ENCODE peak calls at places on chromosomes 16 and 17, in five cellular contexts. O is aorta, M is lower leg skin, L is thoracic aorta, Z is HFF-Myc. Y is an unnamed sample.

GRCh38 chr16:31367875-31368274 is 12.9 kb downstream of the ITGAX start:
- DNase-seq in O (no peak), M (no peak), L (no peak), Z (no peak), Y (no peak)

GRCh38 chr16:59633996-59634579 is 900.0 kb upstream of the GOT2 start:
- DNase-seq in O (no peak), M (no peak), L (no peak), Z (no peak), Y (peak; percentile 46)

GRCh38 chr16:20763461-20764232 is at the start of gene ACSM3:
- DNase-seq in O (no peak), M (no peak), L (no peak), Z (peak; percentile 76), Y (peak; percentile 28)

GRCh38 chr17:62611308-62611707 is 16.2 kb upstream of the MRC2 start:
- DNase-seq in O (no peak), M (no peak), L (no peak), Z (no peak), Y (no peak)

GRCh38 chr17:57927048-57927723 is 28.0 kb downstream of the CUEDC1 start:
- DNase-seq in O (no peak), M (no peak), L (no peak), Z (no peak), Y (no peak)

GRCh38 chr16:82439678-82440293 is 187.0 kb upstream of the CDH13 start:
- DNase-seq in O (no peak), M (no peak), L (no peak), Z (no peak), Y (no peak)

GRCh38 chr17:77320046-77320445 is 179.3 kb downstream of the SEC14L1 start:
- DNase-seq in O (peak; percentile 83), M (peak; percentile 94), L (no peak), Z (no peak), Y (peak; percentile 69)

GRCh38 chr17:8162997-8163977 is 539 bp upstream of the VAMP2 start:
- DNase-seq in O (peak; percentile 77), M (peak; percentile 90), L (no peak), Z (no peak), Y (no peak)

GRCh38 chr17:9859781-9860180 is 34.1 kb downstream of the GLP2R start:
- DNase-seq in O (no peak), M (peak; percentile 49), L (no peak), Z (no peak), Y (no peak)

GRCh38 chr17:1766382-1767135 is 4.7 kb downstream of the SERPINF1 start:
- DNase-seq in O (no peak), M (peak; percentile 81), L (no peak), Z (no peak), Y (no peak)

GRCh38 chr16:77856455-77857138 is 68.2 kb downstream of the VAT1L start:
- DNase-seq in O (no peak), M (peak; percentile 12), L (no peak), Z (no peak), Y (no peak)

GRCh38 chr16:84919267-84919666 is 92.1 kb downstream of the ZDHHC7 start:
- DNase-seq in O (no peak), M (no peak), L (no peak), Z (no peak), Y (no peak)

GRCh38 chr17:43040655-43041054 is 15.6 kb downstream of the RND2 start:
- DNase-seq in O (no peak), M (peak; percentile 25), L (no peak), Z (no peak), Y (no peak)

GRCh38 chr16:56423584-56424403 is 1.6 kb downstream of the AMFR start:
- DNase-seq in O (no peak), M (no peak), L (no peak), Z (no peak), Y (no peak)

GRCh38 chr16:66606000-66606751 is 1.7 kb downstream of the CMTM3 start:
- DNase-seq in O (no peak), M (peak; percentile 88), L (no peak), Z (no peak), Y (no peak)

GRCh38 chr17:48440660-48441059 is 10.6 kb upstream of the SKAP1 start:
- DNase-seq in O (no peak), M (no peak), L (no peak), Z (no peak), Y (no peak)

GRCh38 chr17:43217614-43218087 is 6.0 kb downstream of the TMEM106A start:
- DNase-seq in O (no peak), M (peak; percentile 71), L (no peak), Z (no peak), Y (no peak)

GRCh38 chr17:82088838-82089722 is 9.0 kb downstream of the FASN start:
- DNase-seq in O (no peak), M (no peak), L (no peak), Z (no peak), Y (no peak)

GRCh38 chr16:89118361-89119061 is 24.9 kb downstream of the ACSF3 start:
- DNase-seq in O (peak; percentile 48), M (no peak), L (no peak), Z (no peak), Y (no peak)

GRCh38 chr16:3909791-3910583 is 29.5 kb upstream of the CREBBP start:
- DNase-seq in O (peak; percentile 71), M (peak; percentile 75), L (no peak), Z (no peak), Y (no peak)

GRCh38 chr17:66337268-66337667 is 34.9 kb downstream of the PRKCA start:
- DNase-seq in O (no peak), M (no peak), L (no peak), Z (no peak), Y (no peak)

GRCh38 chr17:40980594-40980993 is 3.5 kb downstream of the KRT40 start:
- DNase-seq in O (no peak), M (no peak), L (no peak), Z (no peak), Y (peak; percentile 20)

GRCh38 chr16:58843675-58844074 is 109.6 kb upstream of the GOT2 start:
- DNase-seq in O (no peak), M (no peak), L (no peak), Z (peak; percentile 3), Y (peak; percentile 6)

GRCh38 chr17:76643553-76644148 is at the start of gene ST6GALNAC1:
- DNase-seq in O (no peak), M (peak; percentile 69), L (no peak), Z (no peak), Y (no peak)

GRCh38 chr17:74852237-74853047 is 7.2 kb downstream of the GRIN2C start:
- DNase-seq in O (no peak), M (no peak), L (no peak), Z (no peak), Y (no peak)

GRCh38 chr16:23563186-23563585 is 5.7 kb downstream of the UBFD1 start:
- DNase-seq in O (no peak), M (no peak), L (no peak), Z (no peak), Y (no peak)

GRCh38 chr17:4837471-4838305 is 4.5 kb downstream of the MINK1 start:
- DNase-seq in O (no peak), M (no peak), L (no peak), Z (no peak), Y (no peak)

GRCh38 chr17:39069114-39069756 is 82.2 kb downstream of the PLXDC1 start:
- DNase-seq in O (no peak), M (no peak), L (no peak), Z (no peak), Y (no peak)

GRCh38 chr16:19088341-19088916 is 21.0 kb downstream of the COQ7 start:
- DNase-seq in O (no peak), M (peak; percentile 45), L (no peak), Z (no peak), Y (no peak)

GRCh38 chr17:57721967-57722703 is 23.0 kb downstream of the CCDC182 start:
- DNase-seq in O (no peak), M (peak; percentile 25), L (no peak), Z (no peak), Y (no peak)

GRCh38 chr16:48862087-48862532 is 252.1 kb upstream of the N4BP1 start:
- DNase-seq in O (no peak), M (no peak), L (no peak), Z (peak; percentile 88), Y (peak; percentile 73)

GRCh38 chr17:38455288-38455915 is 27.1 kb downstream of the ARHGAP23 start:
- DNase-seq in O (no peak), M (no peak), L (no peak), Z (no peak), Y (no peak)

GRCh38 chr17:76080207-76080933 is 1.4 kb downstream of the ZACN start:
- DNase-seq in O (no peak), M (no peak), L (no peak), Z (no peak), Y (no peak)

GRCh38 chr16:49932943-49933342 is 77.0 kb upstream of the ZNF423 start:
- DNase-seq in O (no peak), M (no peak), L (no peak), Z (no peak), Y (peak; percentile 17)

GRCh38 chr17:16428098-16428882 is 12.9 kb downstream of the TRPV2 start:
- DNase-seq in O (no peak), M (no peak), L (no peak), Z (no peak), Y (no peak)

GRCh38 chr17:73348018-73348823 is 36.4 kb upstream of the CDC42EP4 start:
- DNase-seq in O (no peak), M (no peak), L (no peak), Z (no peak), Y (no peak)

Y was measured in GM04504.